ENCODE peak calls at places on chromosomes 4 and X, in four cellular contexts. D is stimulated activated CD4-positive, alpha-beta T cell treated with anti-CD3 and anti-CD28 coated beads, TNF-alpha, amount 100 ng/mL, for 48 hours; C is fibroblast of pulmonary artery; G is CD8-positive, alpha-beta memory T cell. B is an unnamed sample.

GRCh38 chr4:17502764-17503163 is 9.1 kb downstream of the QDPR start:
- DNase-seq in D (no peak), C (peak), G (no peak), B (no peak)

GRCh38 chr4:89492476-89493110 is 185.0 kb upstream of the GPRIN3 start:
- DNase-seq in D (no peak), C (peak), G (no peak), B (peak)

GRCh38 chrX:133838761-133839676 is 146.4 kb downstream of the GPC3 start:
- DNase-seq in D (no peak), C (peak), G (peak), B (peak)

GRCh38 chrX:12080265-12080664 is 58.0 kb upstream of the FRMPD4 start:
- DNase-seq in D (no peak), C (peak), G (no peak), B (peak)

GRCh38 chr4:111064342-111064993 is 441.6 kb upstream of the PITX2 start:
- DNase-seq in D (no peak), C (peak), G (no peak), B (no peak)

GRCh38 chr4:96186593-96186992 is 346.7 kb downstream of the PDHA2 start:
- DNase-seq in D (no peak), C (no peak), G (no peak), B (no peak)

GRCh38 chr4:188002346-188002745 is 6.8 kb downstream of the ZFP42 start:
- DNase-seq in D (no peak), C (no peak), G (no peak), B (peak)

GRCh38 chrX:156002517-156002916 is 5.0 kb downstream of the IL9R start:
- DNase-seq in D (no peak), C (no peak), G (no peak), B (no peak)

GRCh38 chr4:150647008-150647407 is 65.1 kb downstream of the MAB21L2 start:
- DNase-seq in D (no peak), C (no peak), G (no peak), B (no peak)

GRCh38 chrX:106401965-106402559 is 209.7 kb upstream of the RADX start:
- DNase-seq in D (no peak), C (no peak), G (no peak), B (peak)

GRCh38 chr4:44186096-44186849 is 262.3 kb downstream of the KCTD8 start:
- DNase-seq in D (no peak), C (no peak), G (no peak), B (no peak)

GRCh38 chr4:147407261-147408045 is 73.4 kb upstream of the EDNRA start:
- DNase-seq in D (no peak), C (no peak), G (no peak), B (no peak)

GRCh38 chrX:41737065-41737464 is 13.1 kb downstream of the GPR82 start:
- DNase-seq in D (no peak), C (no peak), G (peak), B (no peak)

GRCh38 chr4:14627038-14627437 is 375.2 kb upstream of the CPEB2 start:
- DNase-seq in D (no peak), C (no peak), G (no peak), B (no peak)

GRCh38 chr4:56424697-56425514 is 10.5 kb downstream of the PPAT start:
- DNase-seq in D (no peak), C (peak), G (peak), B (peak)

GRCh38 chr4:109947457-109947856 is 34.8 kb downstream of the EGF start:
- DNase-seq in D (no peak), C (peak), G (no peak), B (no peak)

GRCh38 chr4:55866973-55867574 is 13.6 kb downstream of the EXOC1 start:
- DNase-seq in D (no peak), C (peak), G (peak), B (peak)

GRCh38 chr4:95215991-95216605 is 332.7 kb downstream of the UNC5C start:
- DNase-seq in D (no peak), C (peak), G (no peak), B (no peak)

GRCh38 chrX:151039351-151039750 is 56.2 kb downstream of the HMGB3 start:
- DNase-seq in D (no peak), C (no peak), G (no peak), B (peak)

GRCh38 chr4:119559044-119559647 is 69.5 kb downstream of the PDE5A start:
- DNase-seq in D (no peak), C (peak), G (no peak), B (peak)

GRCh38 chr4:167943872-167944505 is 148.3 kb upstream of the ANXA10 start:
- DNase-seq in D (no peak), C (peak), G (no peak), B (no peak)

GRCh38 chr4:72557021-72557420 is 12.0 kb downstream of the ADAMTS3 start:
- DNase-seq in D (no peak), C (peak), G (no peak), B (no peak)

GRCh38 chr4:54063737-54064316 is 578 bp downstream of the CHIC2 start:
- DNase-seq in D (no peak), C (no peak), G (no peak), B (peak)

GRCh38 chrX:40539214-40540142 is 41.3 kb upstream of the ATP6AP2 start:
- DNase-seq in D (peak), C (peak), G (peak), B (no peak)

GRCh38 chr4:178063568-178063967 is 621.3 kb upstream of the AGA start:
- DNase-seq in D (no peak), C (no peak), G (no peak), B (no peak)

GRCh38 chrX:154043003-154043402 is 23.3 kb upstream of the IRAK1 start:
- DNase-seq in D (no peak), C (peak), G (no peak), B (no peak)

GRCh38 chrX:140141444-140142029 is 176.2 kb upstream of the CXorf66 start:
- DNase-seq in D (peak), C (peak), G (peak), B (peak)

GRCh38 chr4:142129473-142129872 is 493.1 kb downstream of the IL15 start:
- DNase-seq in D (no peak), C (no peak), G (no peak), B (no peak)

GRCh38 chr4:73021634-73022033 is 47.9 kb downstream of the COX18 start:
- DNase-seq in D (no peak), C (peak), G (no peak), B (peak)

GRCh38 chr4:77309496-77309895 is 152.5 kb downstream of the CCNG2 start:
- DNase-seq in D (no peak), C (no peak), G (no peak), B (no peak)

GRCh38 chr4:185839204-185839712 is 27.3 kb upstream of the SORBS2 start:
- DNase-seq in D (no peak), C (peak), G (no peak), B (peak)

B was measured in HT-29.